ENCODE peak calls at places on chromosomes 4 and X, in nine cellular contexts. One of them, this sample, is unnamed.

GRCh38 chr4:88251914-88252313 is 32.4 kb downstream of the PPM1K start:
- DNase-seq in A549: no peak
- DNase-seq in gastrocnemius medialis: no peak
- DNase-seq in ovary: no peak
- DNase-seq in endothelial cell: no peak
- DNase-seq in foreskin fibroblast: no peak
- DNase-seq in colonic mucosa: no peak
- DNase-seq in right lobe of liver: no peak
- DNase-seq in mucosa of descending colon: no peak
- DNase-seq in this sample: no peak

GRCh38 chr4:82786794-82787193 is 11.8 kb downstream of the SCD5 start:
- DNase-seq in A549: no peak
- DNase-seq in gastrocnemius medialis: no peak
- DNase-seq in ovary: no peak
- DNase-seq in endothelial cell: no peak
- DNase-seq in foreskin fibroblast: no peak
- DNase-seq in colonic mucosa: no peak
- DNase-seq in right lobe of liver: no peak
- DNase-seq in mucosa of descending colon: no peak
- DNase-seq in this sample: no peak

GRCh38 chrX:21375795-21376069 is 1.5 kb downstream of the CNKSR2 start:
- DNase-seq in A549: peak; percentile 38
- DNase-seq in gastrocnemius medialis: no peak
- DNase-seq in ovary: no peak
- DNase-seq in endothelial cell: peak; percentile 1
- DNase-seq in foreskin fibroblast: no peak
- DNase-seq in colonic mucosa: no peak
- DNase-seq in right lobe of liver: no peak
- DNase-seq in mucosa of descending colon: no peak
- DNase-seq in this sample: no peak

GRCh38 chrX:53718073-53718472 is 31.6 kb upstream of the HUWE1 start:
- DNase-seq in A549: no peak
- DNase-seq in gastrocnemius medialis: no peak
- DNase-seq in ovary: no peak
- DNase-seq in endothelial cell: no peak
- DNase-seq in foreskin fibroblast: no peak
- DNase-seq in colonic mucosa: no peak
- DNase-seq in right lobe of liver: no peak
- DNase-seq in mucosa of descending colon: no peak
- DNase-seq in this sample: no peak

GRCh38 chr4:88276952-88277710 is 7.2 kb downstream of the PPM1K start:
- DNase-seq in A549: no peak
- DNase-seq in gastrocnemius medialis: no peak
- DNase-seq in ovary: no peak
- DNase-seq in endothelial cell: no peak
- DNase-seq in foreskin fibroblast: no peak
- DNase-seq in colonic mucosa: no peak
- DNase-seq in right lobe of liver: no peak
- DNase-seq in mucosa of descending colon: no peak
- DNase-seq in this sample: no peak

GRCh38 chrX:71143508-71143907 is 1.1 kb upstream of the NLGN3 start:
- DNase-seq in A549: no peak
- DNase-seq in gastrocnemius medialis: no peak
- DNase-seq in ovary: peak; percentile 58
- DNase-seq in endothelial cell: no peak
- DNase-seq in foreskin fibroblast: peak; percentile 24
- DNase-seq in colonic mucosa: peak; percentile 52
- DNase-seq in right lobe of liver: peak; percentile 48
- DNase-seq in mucosa of descending colon: no peak
- DNase-seq in this sample: no peak

GRCh38 chr4:24244663-24245519 is 339.5 kb downstream of the DHX15 start:
- DNase-seq in A549: no peak
- DNase-seq in gastrocnemius medialis: peak; percentile 70
- DNase-seq in ovary: no peak
- DNase-seq in endothelial cell: no peak
- DNase-seq in foreskin fibroblast: no peak
- DNase-seq in colonic mucosa: no peak
- DNase-seq in right lobe of liver: no peak
- DNase-seq in mucosa of descending colon: no peak
- DNase-seq in this sample: no peak

GRCh38 chrX:53685711-53686110 is 808 bp downstream of the HUWE1 start:
- DNase-seq in A549: no peak
- DNase-seq in gastrocnemius medialis: no peak
- DNase-seq in ovary: no peak
- DNase-seq in endothelial cell: no peak
- DNase-seq in foreskin fibroblast: no peak
- DNase-seq in colonic mucosa: no peak
- DNase-seq in right lobe of liver: no peak
- DNase-seq in mucosa of descending colon: no peak
- DNase-seq in this sample: no peak

GRCh38 chr4:14566518-14566917 is 435.8 kb upstream of the CPEB2 start:
- DNase-seq in A549: no peak
- DNase-seq in gastrocnemius medialis: no peak
- DNase-seq in ovary: no peak
- DNase-seq in endothelial cell: no peak
- DNase-seq in foreskin fibroblast: no peak
- DNase-seq in colonic mucosa: no peak
- DNase-seq in right lobe of liver: no peak
- DNase-seq in mucosa of descending colon: no peak
- DNase-seq in this sample: no peak

GRCh38 chr4:73127839-73128448 is 58.4 kb upstream of the COX18 start:
- DNase-seq in A549: peak; percentile 8
- DNase-seq in gastrocnemius medialis: no peak
- DNase-seq in ovary: no peak
- DNase-seq in endothelial cell: no peak
- DNase-seq in foreskin fibroblast: no peak
- DNase-seq in colonic mucosa: no peak
- DNase-seq in right lobe of liver: no peak
- DNase-seq in mucosa of descending colon: no peak
- DNase-seq in this sample: no peak

GRCh38 chr4:141102367-141102766 is 30.9 kb downstream of the RNF150 start:
- DNase-seq in A549: no peak
- DNase-seq in gastrocnemius medialis: no peak
- DNase-seq in ovary: no peak
- DNase-seq in endothelial cell: no peak
- DNase-seq in foreskin fibroblast: peak; percentile 70
- DNase-seq in colonic mucosa: no peak
- DNase-seq in right lobe of liver: no peak
- DNase-seq in mucosa of descending colon: no peak
- DNase-seq in this sample: no peak

GRCh38 chr4:3472411-3473141 is 9.5 kb downstream of the DOK7 start:
- DNase-seq in A549: no peak
- DNase-seq in gastrocnemius medialis: no peak
- DNase-seq in ovary: no peak
- DNase-seq in endothelial cell: no peak
- DNase-seq in foreskin fibroblast: no peak
- DNase-seq in colonic mucosa: no peak
- DNase-seq in right lobe of liver: no peak
- DNase-seq in mucosa of descending colon: peak; percentile 38
- DNase-seq in this sample: no peak

GRCh38 chr4:108473163-108473720 is 147.1 kb upstream of the RPL34 start:
- DNase-seq in A549: no peak
- DNase-seq in gastrocnemius medialis: no peak
- DNase-seq in ovary: no peak
- DNase-seq in endothelial cell: no peak
- DNase-seq in foreskin fibroblast: no peak
- DNase-seq in colonic mucosa: no peak
- DNase-seq in right lobe of liver: no peak
- DNase-seq in mucosa of descending colon: no peak
- DNase-seq in this sample: no peak
- TF ChIP-seq CTCF in A549: no peak
- TF ChIP-seq CTCF in gastrocnemius medialis: no peak
- TF ChIP-seq CTCF in ovary: no peak
- TF ChIP-seq CTCF in endothelial cell: no peak
- TF ChIP-seq CTCF in foreskin fibroblast: no peak
- TF ChIP-seq CTCF in colonic mucosa: no peak
- TF ChIP-seq CTCF in right lobe of liver: no peak
- TF ChIP-seq CTCF in mucosa of descending colon: no peak
- TF ChIP-seq CTCF in this sample: no peak

DNA sequence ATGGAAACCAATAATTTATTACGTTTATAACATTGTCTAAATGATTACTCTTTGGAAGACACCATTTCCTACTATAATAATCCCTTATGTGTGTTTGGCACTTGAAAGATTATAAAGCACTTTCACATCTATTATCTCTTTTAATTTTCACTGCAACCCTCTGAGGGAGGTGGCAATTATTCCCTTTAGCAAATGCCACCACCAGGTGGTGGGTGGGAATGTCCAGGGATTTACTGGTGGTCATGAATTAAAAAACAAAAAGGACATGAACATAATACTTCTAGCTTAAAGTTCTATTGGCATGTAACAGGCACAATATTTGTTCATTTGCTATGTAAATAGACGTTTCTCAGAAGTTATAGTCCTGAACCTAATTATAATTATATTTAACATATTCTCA is 1.2 kb upstream of the MGARP start:
- DNase-seq in A549: peak; percentile 34
- DNase-seq in gastrocnemius medialis: no peak
- DNase-seq in ovary: no peak
- DNase-seq in endothelial cell: no peak
- DNase-seq in foreskin fibroblast: no peak
- DNase-seq in colonic mucosa: no peak
- DNase-seq in right lobe of liver: no peak
- DNase-seq in mucosa of descending colon: no peak
- DNase-seq in this sample: no peak
- TF ChIP-seq CTCF in A549: peak; percentile 13
- TF ChIP-seq CTCF in gastrocnemius medialis: no peak
- TF ChIP-seq CTCF in ovary: no peak
- TF ChIP-seq CTCF in endothelial cell: peak; percentile 29
- TF ChIP-seq CTCF in foreskin fibroblast: no peak
- TF ChIP-seq CTCF in colonic mucosa: no peak
- TF ChIP-seq CTCF in right lobe of liver: no peak
- TF ChIP-seq CTCF in mucosa of descending colon: no peak
- TF ChIP-seq CTCF in this sample: no peak

DNA sequence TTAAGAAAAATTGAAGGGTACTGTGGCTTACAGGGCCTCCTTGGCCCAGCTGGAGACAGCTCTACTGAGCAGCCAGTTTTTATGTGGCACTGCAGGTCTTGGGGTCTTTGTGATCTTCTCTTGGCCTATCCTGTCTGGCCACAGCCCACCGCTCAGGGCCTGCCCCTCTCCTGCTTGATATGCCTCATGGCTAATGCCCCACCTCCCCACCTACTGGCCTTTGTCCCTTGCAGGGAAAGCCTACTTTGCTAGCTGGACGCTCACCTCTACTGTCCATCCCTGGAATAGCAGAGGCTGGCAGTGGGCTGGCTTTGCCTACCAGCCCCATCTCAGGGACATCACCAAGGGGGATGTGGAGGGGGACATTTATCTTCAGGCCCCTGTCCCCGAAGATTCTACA is 134.1 kb downstream of the PJA1 start:
- DNase-seq in A549: no peak
- DNase-seq in gastrocnemius medialis: no peak
- DNase-seq in ovary: no peak
- DNase-seq in endothelial cell: no peak
- DNase-seq in foreskin fibroblast: no peak
- DNase-seq in colonic mucosa: no peak
- DNase-seq in right lobe of liver: no peak
- DNase-seq in mucosa of descending colon: no peak
- DNase-seq in this sample: no peak
- TF ChIP-seq CTCF in A549: no peak
- TF ChIP-seq CTCF in gastrocnemius medialis: no peak
- TF ChIP-seq CTCF in ovary: no peak
- TF ChIP-seq CTCF in endothelial cell: no peak
- TF ChIP-seq CTCF in foreskin fibroblast: no peak
- TF ChIP-seq CTCF in colonic mucosa: no peak
- TF ChIP-seq CTCF in right lobe of liver: peak; percentile 9
- TF ChIP-seq CTCF in mucosa of descending colon: no peak
- TF ChIP-seq CTCF in this sample: no peak

GRCh38 chr4:139453041-139453370 is 915 bp upstream of the RAB33B start:
- DNase-seq in A549: peak; percentile 70
- DNase-seq in gastrocnemius medialis: peak; percentile 17
- DNase-seq in ovary: no peak
- DNase-seq in endothelial cell: no peak
- DNase-seq in foreskin fibroblast: no peak
- DNase-seq in colonic mucosa: peak; percentile 69
- DNase-seq in right lobe of liver: peak; percentile 78
- DNase-seq in mucosa of descending colon: no peak
- DNase-seq in this sample: no peak
- TF ChIP-seq CTCF in A549: no peak
- TF ChIP-seq CTCF in gastrocnemius medialis: no peak
- TF ChIP-seq CTCF in ovary: peak; percentile 62
- TF ChIP-seq CTCF in endothelial cell: peak; percentile 41
- TF ChIP-seq CTCF in foreskin fibroblast: peak; percentile 30
- TF ChIP-seq CTCF in colonic mucosa: peak; percentile 30
- TF ChIP-seq CTCF in right lobe of liver: peak; percentile 34
- TF ChIP-seq CTCF in mucosa of descending colon: peak; percentile 11
- TF ChIP-seq CTCF in this sample: peak; percentile 54

GRCh38 chrX:9706426-9706825 is 59.2 kb downstream of the GPR143 start:
- DNase-seq in A549: no peak
- DNase-seq in gastrocnemius medialis: no peak
- DNase-seq in ovary: no peak
- DNase-seq in endothelial cell: no peak
- DNase-seq in foreskin fibroblast: no peak
- DNase-seq in colonic mucosa: no peak
- DNase-seq in right lobe of liver: no peak
- DNase-seq in mucosa of descending colon: no peak
- DNase-seq in this sample: no peak

GRCh38 chrX:9710332-9710731 is 55.3 kb downstream of the GPR143 start:
- DNase-seq in A549: no peak
- DNase-seq in gastrocnemius medialis: no peak
- DNase-seq in ovary: no peak
- DNase-seq in endothelial cell: no peak
- DNase-seq in foreskin fibroblast: no peak
- DNase-seq in colonic mucosa: no peak
- DNase-seq in right lobe of liver: no peak
- DNase-seq in mucosa of descending colon: no peak
- DNase-seq in this sample: no peak

GRCh38 chrX:9707306-9708015 is 58.2 kb downstream of the GPR143 start:
- DNase-seq in A549: no peak
- DNase-seq in gastrocnemius medialis: no peak
- DNase-seq in ovary: no peak
- DNase-seq in endothelial cell: no peak
- DNase-seq in foreskin fibroblast: no peak
- DNase-seq in colonic mucosa: no peak
- DNase-seq in right lobe of liver: no peak
- DNase-seq in mucosa of descending colon: no peak
- DNase-seq in this sample: no peak

GRCh38 chrX:9708086-9708485 is 57.6 kb downstream of the GPR143 start:
- DNase-seq in A549: no peak
- DNase-seq in gastrocnemius medialis: no peak
- DNase-seq in ovary: no peak
- DNase-seq in endothelial cell: no peak
- DNase-seq in foreskin fibroblast: no peak
- DNase-seq in colonic mucosa: no peak
- DNase-seq in right lobe of liver: no peak
- DNase-seq in mucosa of descending colon: no peak
- DNase-seq in this sample: no peak

GRCh38 chrX:9708923-9709553 is 56.6 kb downstream of the GPR143 start:
- DNase-seq in A549: peak; percentile 64
- DNase-seq in gastrocnemius medialis: peak; percentile 6
- DNase-seq in ovary: peak; percentile 61
- DNase-seq in endothelial cell: peak; percentile 72
- DNase-seq in foreskin fibroblast: peak; percentile 41
- DNase-seq in colonic mucosa: peak; percentile 78
- DNase-seq in right lobe of liver: peak; percentile 74
- DNase-seq in mucosa of descending colon: peak; percentile 79
- DNase-seq in this sample: peak; percentile 71
- TF ChIP-seq CTCF in A549: peak; percentile 80
- TF ChIP-seq CTCF in gastrocnemius medialis: peak; percentile 41
- TF ChIP-seq CTCF in ovary: peak; percentile 52
- TF ChIP-seq CTCF in endothelial cell: peak; percentile 65
- TF ChIP-seq CTCF in foreskin fibroblast: peak; percentile 63
- TF ChIP-seq CTCF in colonic mucosa: peak; percentile 90
- TF ChIP-seq CTCF in right lobe of liver: peak; percentile 89
- TF ChIP-seq CTCF in mucosa of descending colon: peak; percentile 40
- TF ChIP-seq CTCF in this sample: peak; percentile 73